ENCODE peak calls at places on chromosomes 5 and 9, in four cellular contexts. E is A549, Z is IMR-90, T is GM12878. R is an unnamed sample.

GRCh38 chr9:134188421-134189166 is 24.2 kb upstream of the RNU6ATAC start:
- DNase-seq in T (no peak), Z (no peak), E (no peak), R (no peak)

GRCh38 chr9:135187365-135187764 is 99.9 kb downstream of the OLFM1 start:
- DNase-seq in Z (no peak), E (no peak), T (no peak), R (no peak)

GRCh38 chr5:5886353-5886752 is 463.9 kb downstream of the ICE1 start:
- DNase-seq in E (no peak), T (no peak), Z (no peak), R (no peak)

GRCh38 chr9:26768196-26768595 is 124.4 kb downstream of the CAAP1 start:
- DNase-seq in T (no peak), Z (no peak), E (no peak), R (no peak)

GRCh38 chr5:143606043-143606752 is 202.7 kb upstream of the NR3C1 start:
- DNase-seq in T (peak), E (no peak), Z (peak), R (no peak)

GRCh38 chr9:89679006-89679395 is 74.2 kb downstream of the GADD45G start:
- DNase-seq in E (no peak), Z (no peak), T (no peak), R (no peak)

GRCh38 chr5:30932611-30933010 is 260.9 kb upstream of the CDH6 start:
- DNase-seq in T (no peak), Z (peak), E (no peak), R (no peak)

GRCh38 chr9:92406506-92406905 is 2.1 kb upstream of the OGN start:
- DNase-seq in T (peak), E (no peak), Z (no peak), R (no peak)

GRCh38 chr5:60479542-60479941 is 220.4 kb downstream of the DEPDC1B start:
- DNase-seq in E (no peak), T (no peak), Z (no peak), R (no peak)

GRCh38 chr9:134562146-134562753 is 79.4 kb upstream of the COL5A1 start:
- DNase-seq in T (no peak), E (no peak), Z (peak), R (no peak)

GRCh38 chr5:95760291-95761191 is 29.4 kb downstream of the RHOBTB3 start:
- DNase-seq in E (peak), T (peak), Z (peak), R (no peak)

GRCh38 chr9:90702431-90702830 is 59.8 kb upstream of the DIRAS2 start:
- DNase-seq in Z (no peak), T (no peak), E (no peak), R (no peak)

GRCh38 chr5:142839711-142840441 is 69.7 kb downstream of the ARHGAP26 start:
- DNase-seq in T (no peak), E (peak), Z (peak), R (no peak)

GRCh38 chr9:129816501-129817435 is 7.2 kb downstream of the TOR1A start:
- DNase-seq in T (no peak), Z (no peak), E (no peak), R (no peak)

GRCh38 chr5:163649522-163649921 is 144.1 kb downstream of the MAT2B start:
- DNase-seq in E (peak), Z (peak), T (no peak), R (no peak)

GRCh38 chr9:111853450-111853827 is 43.2 kb upstream of the UGCG start:
- DNase-seq in T (no peak), E (no peak), Z (no peak), R (no peak)

GRCh38 chr9:2418619-2419018 is 203.0 kb upstream of the VLDLR start:
- DNase-seq in E (no peak), Z (peak), T (no peak), R (no peak)

GRCh38 chr9:2984481-2984880 is 140.6 kb upstream of the PUM3 start:
- DNase-seq in T (no peak), E (no peak), Z (no peak), R (no peak)

GRCh38 chr9:121743441-121744001 is 92.1 kb downstream of the DAB2IP start:
- DNase-seq in Z (peak), T (no peak), E (peak), R (peak)

GRCh38 chr9:121745396-121745695 is 93.9 kb downstream of the DAB2IP start:
- DNase-seq in Z (no peak), E (no peak), T (no peak), R (no peak)

GRCh38 chr9:121742923-121743322 is 91.5 kb downstream of the DAB2IP start:
- DNase-seq in E (no peak), Z (no peak), T (no peak), R (no peak)

GRCh38 chr9:121744687-121745395 is 93.4 kb downstream of the DAB2IP start:
- DNase-seq in Z (peak), E (no peak), T (no peak), R (no peak)

DNA sequence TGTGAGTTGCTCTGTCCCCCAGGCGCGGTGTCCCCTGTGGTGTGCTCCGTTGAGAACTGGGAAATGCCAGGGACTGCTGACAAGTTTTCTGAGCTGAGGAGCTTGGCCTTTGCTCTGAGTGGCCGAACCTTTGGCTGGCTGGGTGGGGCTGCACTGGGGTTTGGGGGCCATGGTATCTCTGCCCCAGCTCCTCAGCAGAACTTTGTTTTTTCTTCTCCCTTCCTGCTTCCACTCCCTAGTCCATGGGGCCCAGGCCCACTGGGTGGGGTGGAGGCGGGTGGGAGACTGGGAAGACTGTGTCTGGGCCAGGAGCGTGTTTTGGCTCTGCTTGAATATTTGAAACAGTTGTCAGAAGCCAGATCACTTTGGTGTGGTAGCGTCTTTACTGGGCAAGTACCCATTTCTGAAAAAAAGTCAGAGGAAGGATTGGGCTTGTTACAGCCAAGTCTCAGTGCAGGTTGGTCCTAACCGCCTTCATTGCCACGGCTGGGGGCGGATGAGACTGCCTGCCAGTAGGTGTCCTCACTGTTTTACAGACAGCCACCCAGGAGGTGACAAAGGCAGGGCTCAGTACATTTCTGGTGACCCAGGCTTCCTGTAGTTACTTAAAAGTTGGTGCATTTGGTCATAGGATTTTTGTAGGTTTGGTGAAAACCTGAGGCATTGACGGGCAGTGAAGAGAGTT is 92.7 kb downstream of the DAB2IP start:
- DNase-seq in T (no peak), E (peak), Z (peak), R (peak)
- TF ChIP-seq ELK1 in T (no peak), E (no peak), Z (no peak), R (no peak)

GRCh38 chr5:134445841-134446818 is 34.4 kb upstream of the CDKN2AIPNL start:
- DNase-seq in Z (no peak), E (no peak), T (no peak), R (no peak)
- TF ChIP-seq BHLHE40 in Z (no peak), E (no peak), T (no peak), R (no peak)

DNA sequence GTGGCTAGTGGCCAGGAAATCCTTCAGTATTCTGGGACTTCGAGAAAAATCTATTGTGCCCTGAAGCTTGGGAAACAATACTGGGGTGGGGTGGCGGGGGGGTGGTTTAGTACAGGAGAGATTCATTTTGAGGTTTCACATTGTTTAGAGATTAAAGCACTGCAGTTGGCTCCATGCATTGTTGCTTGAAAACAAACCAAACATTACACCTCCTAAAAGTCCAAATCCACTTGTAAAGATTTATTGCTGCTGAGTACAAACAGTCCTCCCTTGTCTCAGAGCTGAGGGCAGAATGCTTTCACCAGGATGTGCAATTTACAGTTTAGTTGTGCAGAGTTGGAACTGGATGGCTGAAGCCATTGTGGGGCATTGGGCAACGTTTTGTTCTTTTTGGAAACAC is 49.4 kb downstream of the GGTA1 start:
- DNase-seq in Z (no peak), T (no peak), E (no peak), R (no peak)
- TF ChIP-seq ELK1 in Z (no peak), T (no peak), E (no peak), R (no peak)

GRCh38 chr9:14228602-14229001 is 85.3 kb downstream of the NFIB start:
- DNase-seq in T (no peak), Z (no peak), E (no peak), R (no peak)
- TF ChIP-seq BHLHE40 in T (no peak), Z (no peak), E (no peak), R (no peak)

GRCh38 chr9:136697821-136698526 is 10.7 kb upstream of the AGPAT2 start:
- DNase-seq in T (no peak), Z (no peak), E (no peak), R (no peak)
- TF ChIP-seq ELK1 in T (no peak), Z (no peak), E (no peak), R (no peak)

DNA sequence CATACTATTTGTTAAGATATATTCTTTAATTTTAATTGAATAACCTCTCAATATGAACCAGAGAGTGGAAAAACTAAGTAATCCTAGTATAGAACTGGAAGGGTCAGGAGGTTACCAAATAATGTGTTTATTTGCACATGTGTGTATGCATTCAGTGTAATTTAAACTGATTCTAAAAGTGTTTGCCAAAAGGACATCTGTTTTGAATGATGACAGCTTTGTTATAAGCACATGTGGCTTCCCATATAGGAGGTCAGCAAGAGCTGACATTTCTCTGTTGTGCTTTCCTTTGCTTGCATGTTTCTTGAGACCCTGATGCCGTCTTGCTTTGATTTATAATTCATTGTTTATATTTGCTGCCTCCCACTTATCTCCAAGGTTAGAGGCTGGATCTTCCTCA is 383.4 kb downstream of the BRINP1 start:
- DNase-seq in Z (no peak), T (no peak), E (no peak), R (no peak)
- TF ChIP-seq BHLHE40 in Z (no peak), T (no peak), E (no peak), R (no peak)

DNA sequence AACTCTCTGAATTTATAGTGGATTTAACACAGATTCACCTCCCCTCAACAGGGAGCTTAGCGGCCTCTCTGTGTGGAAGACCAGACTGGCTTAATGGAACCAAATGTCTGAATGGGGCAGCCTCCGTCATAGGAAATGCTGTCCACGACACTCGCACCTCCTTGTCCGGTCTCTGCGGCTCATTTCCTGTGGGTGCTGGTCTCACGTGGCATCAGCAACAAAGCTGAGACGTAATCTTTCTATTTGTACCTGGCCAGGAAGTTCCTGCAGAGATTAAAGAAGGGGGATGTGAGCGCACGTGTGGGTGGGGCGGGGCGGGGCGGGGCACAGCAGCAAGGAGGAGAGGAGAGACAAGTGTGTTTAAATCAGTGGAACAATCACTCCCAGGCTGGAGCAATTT is 132.0 kb upstream of the ASTN2 start:
- DNase-seq in E (peak), Z (no peak), T (no peak), R (no peak)
- TF ChIP-seq ELK1 in E (no peak), Z (no peak), T (no peak), R (no peak)

DNA sequence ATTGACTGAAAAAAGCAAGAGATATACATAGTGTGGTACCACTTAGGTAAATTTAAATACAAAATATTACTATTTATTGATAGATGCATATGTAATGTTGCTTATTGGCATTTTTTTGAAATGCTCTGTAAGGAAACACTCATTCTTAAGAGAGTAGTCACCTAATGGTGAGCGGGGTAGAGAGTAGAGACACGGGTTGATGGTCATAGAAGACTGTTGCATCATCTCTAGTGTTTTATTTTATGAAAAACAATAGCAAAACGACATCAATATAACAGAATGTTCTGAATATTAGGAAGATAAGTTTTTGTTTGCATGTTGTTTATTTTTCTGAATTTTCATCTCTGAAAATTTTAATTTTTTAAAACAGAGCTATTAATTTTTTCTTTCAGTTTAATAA is 4.0 kb downstream of the SRP19 start:
- DNase-seq in E (no peak), T (no peak), Z (no peak), R (no peak)
- TF ChIP-seq BHLHE40 in E (no peak), T (no peak), Z (no peak), R (no peak)

DNA sequence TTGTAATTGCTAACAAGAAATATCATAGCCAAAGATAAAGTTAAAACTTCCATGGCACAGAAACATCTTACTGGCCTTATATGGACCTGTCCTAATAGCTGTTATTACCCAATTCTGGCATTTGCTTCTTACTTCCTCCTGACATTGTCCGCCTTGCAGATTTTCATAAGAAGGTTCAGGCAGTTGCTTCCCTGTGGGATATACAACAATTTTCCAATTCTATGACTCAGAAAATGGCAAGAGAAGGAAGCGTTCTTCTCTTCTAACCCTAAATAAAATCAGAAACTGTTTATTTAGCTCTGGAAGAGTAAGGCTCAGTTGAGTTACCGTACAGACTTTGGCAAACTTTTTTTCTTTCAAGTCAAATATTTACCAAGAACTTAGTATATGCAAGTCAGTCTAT is 1.7 kb downstream of the PRKAA1 start:
- DNase-seq in E (peak), Z (peak), T (no peak), R (no peak)
- TF ChIP-seq ELK1 in E (no peak), Z (no peak), T (no peak), R (no peak)

GRCh38 chr9:121649476-121650219 is 1.8 kb upstream of the DAB2IP start:
- DNase-seq in Z (no peak), T (no peak), E (no peak), R (no peak)
- TF ChIP-seq BHLHE40 in Z (no peak), T (no peak), E (no peak), R (no peak)